ENCODE peak calls at places on chromosomes 11 and 22, in four cellular contexts. One of them, this sample, is unnamed.

GRCh38 chr11:60485987-60486386 is 6.6 kb upstream of the MS4A12 start:
- DNase-seq in Ammon's horn: no peak
- DNase-seq in iPS DF 6.9: no peak
- DNase-seq in naive B cell: peak
- DNase-seq in this sample: peak

GRCh38 chr22:49600891-49601431 is 226.7 kb downstream of the BRD1 start:
- DNase-seq in naive B cell: no peak
- DNase-seq in iPS DF 6.9: no peak
- DNase-seq in Ammon's horn: no peak
- DNase-seq in this sample: no peak

GRCh38 chr11:15575409-15575808 is 460.7 kb downstream of the INSC start:
- DNase-seq in iPS DF 6.9: no peak
- DNase-seq in naive B cell: no peak
- DNase-seq in Ammon's horn: no peak
- DNase-seq in this sample: no peak

GRCh38 chr11:68897441-68897840 is 6.2 kb downstream of the MRPL21 start:
- DNase-seq in naive B cell: no peak
- DNase-seq in Ammon's horn: no peak
- DNase-seq in iPS DF 6.9: no peak
- DNase-seq in this sample: no peak

GRCh38 chr22:37274380-37274862 is 7.9 kb upstream of the CYTH4 start:
- DNase-seq in naive B cell: peak
- DNase-seq in Ammon's horn: peak
- DNase-seq in iPS DF 6.9: no peak
- DNase-seq in this sample: peak

GRCh38 chr11:17645190-17645970 is 74.0 kb upstream of the MYOD1 start:
- DNase-seq in iPS DF 6.9: no peak
- DNase-seq in naive B cell: no peak
- DNase-seq in Ammon's horn: no peak
- DNase-seq in this sample: no peak

GRCh38 chr11:105718641-105719040 is 108.8 kb downstream of the GRIA4 start:
- DNase-seq in iPS DF 6.9: no peak
- DNase-seq in Ammon's horn: no peak
- DNase-seq in naive B cell: no peak
- DNase-seq in this sample: no peak

GRCh38 chr22:26779108-26779507 is 121.7 kb downstream of the MIAT start:
- DNase-seq in Ammon's horn: no peak
- DNase-seq in iPS DF 6.9: no peak
- DNase-seq in naive B cell: no peak
- DNase-seq in this sample: no peak

GRCh38 chr22:29753808-29754657 is 12.8 kb downstream of the ZMAT5 start:
- DNase-seq in naive B cell: no peak
- DNase-seq in iPS DF 6.9: no peak
- DNase-seq in Ammon's horn: no peak
- DNase-seq in this sample: no peak

GRCh38 chr22:45212992-45213751 is 27.5 kb downstream of the KIAA0930 start:
- DNase-seq in Ammon's horn: peak
- DNase-seq in naive B cell: no peak
- DNase-seq in iPS DF 6.9: no peak
- DNase-seq in this sample: no peak

GRCh38 chr11:59669611-59670009 is 773 bp upstream of the PATL1 start:
- DNase-seq in naive B cell: no peak
- DNase-seq in Ammon's horn: peak
- DNase-seq in iPS DF 6.9: no peak
- DNase-seq in this sample: no peak

GRCh38 chr22:19986410-19987341 is 29.9 kb downstream of the ARVCF start:
- DNase-seq in naive B cell: peak
- DNase-seq in Ammon's horn: peak
- DNase-seq in iPS DF 6.9: no peak
- DNase-seq in this sample: peak

GRCh38 chr11:103349595-103349994 is 240.4 kb downstream of the DYNC2H1 start:
- DNase-seq in naive B cell: no peak
- DNase-seq in iPS DF 6.9: no peak
- DNase-seq in Ammon's horn: no peak
- DNase-seq in this sample: no peak

GRCh38 chr11:95461858-95462257 is 230.9 kb upstream of the SESN3 start:
- DNase-seq in iPS DF 6.9: no peak
- DNase-seq in Ammon's horn: no peak
- DNase-seq in naive B cell: peak
- DNase-seq in this sample: peak

GRCh38 chr11:96622026-96622634 is 232.3 kb downstream of the JRKL start:
- DNase-seq in Ammon's horn: no peak
- DNase-seq in iPS DF 6.9: no peak
- DNase-seq in naive B cell: no peak
- DNase-seq in this sample: no peak

GRCh38 chr11:1360181-1360834 is 29.4 kb upstream of the BRSK2 start:
- DNase-seq in Ammon's horn: no peak
- DNase-seq in iPS DF 6.9: no peak
- DNase-seq in naive B cell: no peak
- DNase-seq in this sample: no peak

GRCh38 chr11:64786308-64786707 is 8.0 kb upstream of the SF1 start:
- DNase-seq in iPS DF 6.9: no peak
- DNase-seq in Ammon's horn: no peak
- DNase-seq in naive B cell: no peak
- DNase-seq in this sample: no peak

GRCh38 chr11:8356731-8357504 is 93.2 kb upstream of the LMO1 start:
- DNase-seq in Ammon's horn: peak
- DNase-seq in naive B cell: no peak
- DNase-seq in iPS DF 6.9: no peak
- DNase-seq in this sample: no peak

GRCh38 chr11:120086651-120087050 is 51.3 kb downstream of the TRIM29 start:
- DNase-seq in Ammon's horn: peak
- DNase-seq in iPS DF 6.9: no peak
- DNase-seq in naive B cell: no peak
- DNase-seq in this sample: no peak

GRCh38 chr11:19595840-19596751 is 116.5 kb upstream of the NAV2 start:
- DNase-seq in Ammon's horn: peak
- DNase-seq in iPS DF 6.9: no peak
- DNase-seq in naive B cell: no peak
- DNase-seq in this sample: no peak

GRCh38 chr11:41795004-41795403 is 335.6 kb upstream of the LRRC4C start:
- DNase-seq in Ammon's horn: no peak
- DNase-seq in naive B cell: no peak
- DNase-seq in iPS DF 6.9: no peak
- DNase-seq in this sample: no peak

GRCh38 chr11:116936754-116937153 is 99.3 kb upstream of the APOA1 start:
- DNase-seq in naive B cell: no peak
- DNase-seq in iPS DF 6.9: no peak
- DNase-seq in Ammon's horn: no peak
- DNase-seq in this sample: no peak

GRCh38 chr11:113242767-113243397 is 71.5 kb upstream of the TTC12 start:
- DNase-seq in iPS DF 6.9: no peak
- DNase-seq in Ammon's horn: peak
- DNase-seq in naive B cell: no peak
- DNase-seq in this sample: peak

GRCh38 chr11:15229069-15229468 is 114.3 kb downstream of the INSC start:
- DNase-seq in iPS DF 6.9: no peak
- DNase-seq in naive B cell: no peak
- DNase-seq in Ammon's horn: no peak
- DNase-seq in this sample: no peak

GRCh38 chr11:101692980-101693379 is 109.2 kb upstream of the TRPC6 start:
- DNase-seq in naive B cell: no peak
- DNase-seq in iPS DF 6.9: no peak
- DNase-seq in Ammon's horn: no peak
- DNase-seq in this sample: no peak

GRCh38 chr22:28030442-28030841 is 111.4 kb upstream of the PITPNB start:
- DNase-seq in Ammon's horn: no peak
- DNase-seq in naive B cell: no peak
- DNase-seq in iPS DF 6.9: no peak
- DNase-seq in this sample: no peak